ENCODE peak calls at places on chromosomes 4 and X, in four cellular contexts. E is nephron progenitor cell, W is NT2/D1, A is M059J. X is an unnamed sample.

GRCh38 chrX:10039821-10040793 is 72.9 kb downstream of the CLDN34 start:
- DNase-seq in E (no peak), W (no peak), A (peak; percentile 53), X (peak; percentile 67)

GRCh38 chrX:48911407-48912182 is at the start of gene SLC35A2:
- DNase-seq in W (no peak), A (peak; percentile 89), E (peak; percentile 77), X (peak; percentile 63)

GRCh38 chr4:136150046-136150445 is 1382.2 kb downstream of the PCDH18 start:
- DNase-seq in A (no peak), W (no peak), E (no peak), X (no peak)

GRCh38 chr4:82124365-82124764 is 249.4 kb downstream of the HNRNPD start:
- DNase-seq in W (no peak), A (peak; percentile 8), E (no peak), X (no peak)

GRCh38 chr4:176448761-176449160 is 129.0 kb downstream of the SPCS3 start:
- DNase-seq in A (no peak), W (no peak), E (peak; percentile 2), X (no peak)

GRCh38 chr4:88511236-88511635 is 12.3 kb downstream of the PYURF start:
- DNase-seq in E (no peak), A (peak; percentile 16), W (no peak), X (no peak)

GRCh38 chr4:105998210-105998609 is 102.9 kb downstream of the NPNT start:
- DNase-seq in E (no peak), A (no peak), W (no peak), X (no peak)

GRCh38 chr4:105950701-105951100 is 55.4 kb downstream of the NPNT start:
- DNase-seq in W (no peak), E (no peak), A (no peak), X (no peak)

GRCh38 chr4:90951037-90951436 is 823.8 kb downstream of the CCSER1 start:
- DNase-seq in W (no peak), A (peak; percentile 76), E (no peak), X (peak; percentile 9)

X was measured in LHCN-M2.